ENCODE peak calls at places on chromosomes 5 and 9, in nine cellular contexts. Q, A, N, P, X, I, H, V and L are unnamed samples.

GRCh38 chr5:8943301-8943700 is 602.6 kb downstream of the SEMA5A start:
- DNase-seq in Q (no peak), A (no peak), N (no peak), P (no peak), X (no peak), I (no peak), H (no peak), V (peak), L (no peak)

GRCh38 chr9:84111726-84112125 is 131.1 kb downstream of the RMI1 start:
- DNase-seq in Q (no peak), A (no peak), N (no peak), P (no peak), X (no peak), I (no peak), H (peak), V (peak), L (no peak)

GRCh38 chr5:43044181-43044914 is 4.2 kb upstream of the ANXA2R start:
- DNase-seq in Q (no peak), A (peak), N (no peak), P (no peak), X (no peak), I (no peak), H (peak), V (peak), L (no peak)

GRCh38 chr5:175809531-175810121 is 61.8 kb upstream of the CPLX2 start:
- DNase-seq in Q (no peak), A (no peak), N (no peak), P (no peak), X (no peak), I (no peak), H (peak), V (peak), L (no peak)

GRCh38 chr9:826500-827280 is 14.8 kb upstream of the DMRT1 start:
- DNase-seq in Q (no peak), A (peak), N (no peak), P (no peak), X (no peak), I (no peak), H (no peak), V (no peak), L (no peak)

GRCh38 chr5:177469061-177469628 is 4.3 kb downstream of the DBN1 start:
- DNase-seq in Q (no peak), A (peak), N (no peak), P (no peak), X (no peak), I (no peak), H (peak), V (no peak), L (no peak)

GRCh38 chr5:121053055-121053985 is 589.2 kb downstream of the PRR16 start:
- DNase-seq in Q (no peak), A (no peak), N (no peak), P (no peak), X (no peak), I (no peak), H (no peak), V (no peak), L (no peak)

GRCh38 chr5:105504-106080 is 13.6 kb downstream of the PLEKHG4B start:
- DNase-seq in Q (no peak), A (no peak), N (no peak), P (no peak), X (peak), I (no peak), H (no peak), V (no peak), L (no peak)

GRCh38 chr9:16730162-16730561 is 140.3 kb downstream of the BNC2 start:
- DNase-seq in Q (no peak), A (no peak), N (no peak), P (no peak), X (no peak), I (no peak), H (no peak), V (no peak), L (no peak)

GRCh38 chr9:109574061-109574882 is 76.2 kb upstream of the PTPN3 start:
- DNase-seq in Q (no peak), A (no peak), N (no peak), P (no peak), X (peak), I (no peak), H (peak), V (peak), L (no peak)

GRCh38 chr5:172594867-172595466 is 46.1 kb upstream of the NEURL1B start:
- DNase-seq in Q (no peak), A (no peak), N (no peak), P (no peak), X (no peak), I (no peak), H (no peak), V (no peak), L (no peak)

GRCh38 chr5:62030326-62030725 is 275.7 kb upstream of the KIF2A start:
- DNase-seq in Q (no peak), A (no peak), N (no peak), P (no peak), X (no peak), I (no peak), H (no peak), V (no peak), L (no peak)

GRCh38 chr5:104431946-104432345 is 869.4 kb upstream of the NUDT12 start:
- DNase-seq in Q (no peak), A (no peak), N (no peak), P (no peak), X (peak), I (no peak), H (no peak), V (no peak), L (no peak)

GRCh38 chr5:5017827-5018559 is 122.1 kb upstream of the ADAMTS16 start:
- DNase-seq in Q (no peak), A (no peak), N (no peak), P (no peak), X (no peak), I (no peak), H (peak), V (no peak), L (no peak)

GRCh38 chr9:36316629-36317317 is 58.5 kb upstream of the GNE start:
- DNase-seq in Q (no peak), A (no peak), N (no peak), P (no peak), X (no peak), I (no peak), H (no peak), V (peak), L (no peak)

GRCh38 chr9:33956544-33956943 is 92.1 kb downstream of the UBAP2 start:
- DNase-seq in Q (no peak), A (no peak), N (no peak), P (no peak), X (no peak), I (no peak), H (no peak), V (no peak), L (no peak)

GRCh38 chr9:26175264-26175663 is 497.0 kb upstream of the TUSC1 start:
- DNase-seq in Q (no peak), A (no peak), N (no peak), P (no peak), X (no peak), I (no peak), H (peak), V (no peak), L (no peak)

GRCh38 chr5:153084476-153084875 is 406.0 kb upstream of the GRIA1 start:
- DNase-seq in Q (no peak), A (no peak), N (no peak), P (no peak), X (no peak), I (no peak), H (no peak), V (no peak), L (no peak)

GRCh38 chr5:5419291-5420210 is 2.9 kb upstream of the ICE1 start:
- DNase-seq in Q (no peak), A (peak), N (no peak), P (no peak), X (peak), I (no peak), H (peak), V (peak), L (no peak)

GRCh38 chr9:114282507-114282906 is 40.4 kb upstream of the ORM1 start:
- DNase-seq in Q (no peak), A (no peak), N (no peak), P (no peak), X (no peak), I (no peak), H (no peak), V (no peak), L (no peak)

GRCh38 chr5:1007681-1008450 is 736 bp upstream of the NKD2 start:
- DNase-seq in Q (no peak), A (peak), N (peak), P (no peak), X (no peak), I (no peak), H (no peak), V (no peak), L (peak)

GRCh38 chr9:37591775-37592107 is 656 bp downstream of the TOMM5 start:
- DNase-seq in Q (no peak), A (no peak), N (no peak), P (no peak), X (no peak), I (no peak), H (no peak), V (no peak), L (no peak)

GRCh38 chr9:105132576-105132975 is 111.9 kb upstream of the SLC44A1 start:
- DNase-seq in Q (no peak), A (no peak), N (no peak), P (no peak), X (no peak), I (no peak), H (peak), V (peak), L (no peak)

GRCh38 chr9:88991066-88992030 is at the start of gene S1PR3:
- DNase-seq in Q (no peak), A (peak), N (peak), P (no peak), X (no peak), I (no peak), H (peak), V (peak), L (no peak)

GRCh38 chr9:34382054-34382453 is 5.4 kb upstream of the MYORG start:
- DNase-seq in Q (no peak), A (no peak), N (no peak), P (no peak), X (no peak), I (no peak), H (no peak), V (no peak), L (no peak)

GRCh38 chr5:57539281-57539701 is 56.7 kb upstream of the ACTBL2 start:
- DNase-seq in Q (no peak), A (no peak), N (no peak), P (no peak), X (no peak), I (no peak), H (peak), V (no peak), L (no peak)

GRCh38 chr9:23622396-23622795 is 203.6 kb downstream of the ELAVL2 start:
- DNase-seq in Q (no peak), A (no peak), N (no peak), P (no peak), X (no peak), I (no peak), H (no peak), V (no peak), L (no peak)

GRCh38 chr9:34961574-34962480 is 3.7 kb downstream of the PHF24 start:
- DNase-seq in Q (no peak), A (no peak), N (no peak), P (no peak), X (no peak), I (no peak), H (peak), V (peak), L (no peak)

GRCh38 chr5:139524932-139525585 is 36.1 kb upstream of the UBE2D2 start:
- DNase-seq in Q (no peak), A (no peak), N (no peak), P (no peak), X (no peak), I (no peak), H (no peak), V (no peak), L (no peak)

GRCh38 chr9:87711857-87712800 is 13.8 kb upstream of the CTSL start:
- DNase-seq in Q (no peak), A (no peak), N (no peak), P (no peak), X (no peak), I (no peak), H (peak), V (peak), L (no peak)

GRCh38 chr9:95167998-95168397 is 149.5 kb downstream of the FANCC start:
- DNase-seq in Q (no peak), A (peak), N (no peak), P (peak), X (peak), I (peak), H (peak), V (peak), L (peak)

GRCh38 chr9:131839281-131840084 is 99.6 kb upstream of the RAPGEF1 start:
- DNase-seq in Q (no peak), A (no peak), N (peak), P (peak), X (no peak), I (peak), H (peak), V (peak), L (no peak)